ENCODE peak calls at places on chromosomes 3 and 15, in seven cellular contexts. P, H, S, C, Q, G and N are unnamed samples.

GRCh38 chr3:108283006-108283405 is 13.3 kb upstream of the HHLA2 start:
- DNase-seq in H (no peak), P (no peak), C (peak), G (peak), Q (no peak), S (no peak), N (no peak)

GRCh38 chr3:119643094-119643493 is 17.3 kb downstream of the POPDC2 start:
- DNase-seq in G (no peak), Q (no peak), H (no peak), S (no peak), C (no peak), P (no peak), N (peak)

GRCh38 chr15:93068581-93069199 is 20.3 kb downstream of the RGMA start:
- DNase-seq in C (no peak), H (no peak), P (no peak), Q (no peak), G (no peak), S (no peak), N (no peak)

GRCh38 chr3:170731281-170731680 is 138.7 kb downstream of the RPL22L1 start:
- DNase-seq in P (no peak), C (no peak), H (no peak), Q (no peak), G (no peak), S (no peak), N (no peak)

GRCh38 chr15:101276501-101277037 is 716 bp downstream of the SELENOS start:
- DNase-seq in P (peak), H (no peak), Q (no peak), G (peak), C (no peak), S (peak), N (peak)

GRCh38 chr3:49716169-49716568 is 3.3 kb downstream of the AMIGO3 start:
- DNase-seq in S (no peak), Q (no peak), C (no peak), P (no peak), G (no peak), H (no peak), N (no peak)

GRCh38 chr3:147447224-147447623 is 38.1 kb downstream of the ZIC1 start:
- DNase-seq in G (no peak), H (no peak), C (no peak), Q (no peak), S (no peak), P (no peak), N (no peak)

GRCh38 chr3:105791134-105791533 is 77.7 kb downstream of the CBLB start:
- DNase-seq in P (no peak), G (peak), H (no peak), C (no peak), Q (no peak), S (no peak), N (no peak)

GRCh38 chr3:192571197-192571791 is 156.0 kb downstream of the FGF12 start:
- DNase-seq in S (no peak), C (no peak), Q (peak), G (peak), P (peak), H (no peak), N (peak)

GRCh38 chr3:73547427-73548036 is 77.2 kb downstream of the PDZRN3 start:
- DNase-seq in C (no peak), G (peak), P (no peak), H (no peak), Q (no peak), S (peak), N (no peak)

GRCh38 chr3:126355777-126356372 is 1.3 kb downstream of the KLF15 start:
- DNase-seq in C (no peak), S (peak), G (peak), H (peak), Q (no peak), P (no peak), N (no peak)

GRCh38 chr15:60004846-60005351 is 788 bp downstream of the FOXB1 start:
- DNase-seq in H (no peak), Q (no peak), G (no peak), S (peak), P (no peak), C (no peak), N (no peak)

GRCh38 chr3:196941846-196942225 is 492 bp downstream of the NCBP2 start:
- DNase-seq in Q (peak), S (peak), C (no peak), G (peak), H (no peak), P (no peak), N (peak)

GRCh38 chr3:158731938-158732855 is at the start of gene RARRES1:
- DNase-seq in Q (peak), G (no peak), S (peak), H (no peak), C (peak), P (peak), N (no peak)

GRCh38 chr15:43190178-43190577 is 5.0 kb downstream of the CCNDBP1 start:
- DNase-seq in G (peak), Q (no peak), H (no peak), P (no peak), S (no peak), C (no peak), N (no peak)

GRCh38 chr3:95725770-95726169 is 1088.6 kb upstream of the EPHA6 start:
- DNase-seq in Q (no peak), C (no peak), P (no peak), H (no peak), S (no peak), G (no peak), N (no peak)

GRCh38 chr15:80217327-80217900 is 34.6 kb downstream of the CTXND1 start:
- DNase-seq in H (no peak), C (no peak), S (no peak), G (no peak), Q (no peak), P (no peak), N (no peak)

GRCh38 chr15:81398910-81399551 is 25.0 kb upstream of the TMC3 start:
- DNase-seq in G (peak), C (no peak), P (peak), Q (no peak), H (no peak), S (no peak), N (peak)

GRCh38 chr15:89003865-89004725 is 84.2 kb upstream of the ABHD2 start:
- DNase-seq in Q (peak), H (peak), G (peak), C (no peak), P (no peak), S (peak), N (no peak)

GRCh38 chr15:68113273-68113672 is 59.2 kb downstream of the PIAS1 start:
- DNase-seq in H (peak), G (peak), Q (no peak), S (no peak), P (no peak), C (no peak), N (no peak)

GRCh38 chr15:77186518-77187095 is 115.7 kb upstream of the TSPAN3 start:
- DNase-seq in Q (no peak), G (peak), S (peak), P (no peak), H (no peak), C (no peak), N (peak)

GRCh38 chr3:113277886-113278598 is 66.7 kb downstream of the BOC start:
- DNase-seq in H (no peak), Q (no peak), P (no peak), C (no peak), S (peak), G (no peak), N (peak)

GRCh38 chr3:31476209-31476608 is 56.5 kb upstream of the STT3B start:
- DNase-seq in S (no peak), C (no peak), G (no peak), P (peak), Q (no peak), H (no peak), N (no peak)

GRCh38 chr3:41024031-41024836 is 175.1 kb upstream of the CTNNB1 start:
- DNase-seq in Q (no peak), P (no peak), H (no peak), G (no peak), C (no peak), S (no peak), N (no peak)

GRCh38 chr3:94070341-94070911 is 7.6 kb downstream of the NSUN3 start:
- DNase-seq in H (no peak), G (no peak), Q (no peak), S (no peak), C (peak), P (peak), N (no peak)

GRCh38 chr15:45849136-45849535 is 214.3 kb downstream of the SQOR start:
- DNase-seq in P (no peak), H (no peak), S (no peak), G (no peak), C (no peak), Q (no peak), N (no peak)

GRCh38 chr3:9222049-9222448 is 27.4 kb downstream of the SRGAP3 start:
- DNase-seq in G (no peak), C (no peak), Q (no peak), P (no peak), H (no peak), S (no peak), N (no peak)

GRCh38 chr3:117404756-117405155 is 695.2 kb downstream of the TUSC7 start:
- DNase-seq in C (no peak), G (no peak), Q (no peak), H (no peak), S (no peak), P (no peak), N (no peak)

GRCh38 chr3:130276203-130276803 is 69.2 kb upstream of the COL6A5 start:
- DNase-seq in H (peak), Q (peak), C (peak), G (peak), P (peak), S (peak), N (peak)

GRCh38 chr3:134322286-134322685 is 52.0 kb downstream of the AMOTL2 start:
- DNase-seq in S (no peak), G (no peak), Q (no peak), P (no peak), C (peak), H (no peak), N (no peak)

GRCh38 chr15:52236015-52236414 is 44.8 kb upstream of the GNB5 start:
- DNase-seq in Q (no peak), H (no peak), S (no peak), C (no peak), P (no peak), G (no peak), N (no peak)

GRCh38 chr15:81163961-81164800 is 30.1 kb downstream of the CFAP161 start:
- DNase-seq in P (peak), Q (no peak), H (no peak), S (no peak), G (peak), C (no peak), N (no peak)

GRCh38 chr3:134874737-134875413 is 79.8 kb downstream of the EPHB1 start:
- DNase-seq in C (no peak), Q (no peak), G (peak), S (no peak), P (no peak), H (peak), N (no peak)

GRCh38 chr3:172522871-172523818 is at the start of gene TNFSF10:
- DNase-seq in Q (no peak), H (peak), P (peak), S (peak), G (peak), C (peak), N (peak)

GRCh38 chr3:100268156-100268555 is 7.4 kb downstream of the TBC1D23 start:
- DNase-seq in C (no peak), H (no peak), G (no peak), Q (no peak), S (no peak), P (no peak), N (no peak)

GRCh38 chr3:51759203-51759602 is 19.8 kb downstream of the IQCF6 start:
- DNase-seq in S (no peak), C (no peak), G (no peak), P (no peak), H (no peak), Q (no peak), N (no peak)

GRCh38 chr3:65593780-65594752 is 444.7 kb downstream of the MAGI1 start:
- DNase-seq in H (no peak), G (no peak), Q (no peak), S (no peak), C (peak), P (no peak), N (peak)

GRCh38 chr15:53588773-53589172 is 170.7 kb downstream of the WDR72 start:
- DNase-seq in P (peak), H (no peak), Q (peak), C (no peak), G (peak), S (no peak), N (peak)

GRCh38 chr3:14428087-14429067 is 26.0 kb downstream of the SLC6A6 start:
- DNase-seq in C (no peak), P (no peak), Q (no peak), G (no peak), H (no peak), S (no peak), N (no peak)

GRCh38 chr15:84749111-84749991 is 959 bp downstream of the ZNF592 start:
- DNase-seq in S (peak), C (no peak), P (peak), G (peak), Q (no peak), H (peak), N (peak)

GRCh38 chr3:185658504-185658912 is 72.4 kb downstream of the SENP2 start:
- DNase-seq in H (peak), C (peak), S (no peak), G (peak), P (peak), Q (peak), N (peak)

GRCh38 chr3:185657211-185657610 is 71.1 kb downstream of the SENP2 start:
- DNase-seq in P (no peak), C (no peak), Q (no peak), S (no peak), G (no peak), H (no peak), N (no peak)

GRCh38 chr3:185658943-185659342 is 72.8 kb downstream of the SENP2 start:
- DNase-seq in S (no peak), H (no peak), Q (no peak), C (no peak), P (no peak), G (no peak), N (no peak)

GRCh38 chr3:185656321-185656840 is 70.3 kb downstream of the SENP2 start:
- DNase-seq in S (no peak), H (no peak), P (peak), Q (no peak), G (peak), C (no peak), N (peak)

GRCh38 chr3:185657691-185658503 is 71.8 kb downstream of the SENP2 start:
- DNase-seq in C (no peak), Q (no peak), P (no peak), G (no peak), H (no peak), S (no peak), N (no peak)
- H3K27ac ChIP-seq in C (peak), Q (peak), P (peak), G (peak), H (no peak), S (no peak), N (peak)

DNA sequence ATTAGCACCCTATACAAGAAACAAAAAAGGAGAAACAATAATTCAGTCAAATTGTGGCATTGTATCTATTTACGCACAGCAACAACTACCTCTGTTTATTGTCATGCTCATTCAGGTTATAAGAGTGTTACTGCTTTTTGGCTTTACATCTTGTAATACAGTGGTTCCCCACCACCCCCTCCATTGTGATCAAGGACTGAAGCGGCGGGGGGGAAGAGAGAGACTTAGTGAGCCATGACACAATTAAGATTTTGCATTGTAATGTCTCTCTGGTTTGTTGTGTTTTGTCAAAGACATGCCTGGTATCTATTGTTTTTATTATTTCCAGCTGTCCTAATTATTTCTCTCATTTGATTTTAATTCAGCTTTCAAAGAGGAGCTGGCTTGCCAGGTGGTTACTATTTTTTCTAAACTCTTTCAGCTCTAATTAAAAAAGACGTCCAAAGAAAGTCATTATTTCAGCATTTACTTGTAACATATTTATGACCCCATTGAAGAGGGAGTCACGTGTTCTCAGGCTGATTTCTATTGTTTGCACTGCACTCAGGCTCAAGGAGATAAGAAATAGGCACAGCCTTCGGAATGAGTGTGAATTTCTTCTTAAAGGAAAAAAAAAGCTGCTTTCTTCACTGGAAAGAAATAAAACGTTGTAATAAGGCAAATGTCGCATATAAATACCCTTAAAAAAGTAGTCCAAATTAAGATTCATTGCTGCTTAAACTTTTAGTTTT is 234.4 kb upstream of the TBL1XR1 start:
- DNase-seq in S (peak), P (no peak), C (no peak), H (no peak), Q (no peak), G (no peak), N (no peak)
- H3K4me2 ChIP-seq in S (peak), P (no peak), C (no peak), H (no peak), Q (peak), G (no peak), N (no peak)

DNA sequence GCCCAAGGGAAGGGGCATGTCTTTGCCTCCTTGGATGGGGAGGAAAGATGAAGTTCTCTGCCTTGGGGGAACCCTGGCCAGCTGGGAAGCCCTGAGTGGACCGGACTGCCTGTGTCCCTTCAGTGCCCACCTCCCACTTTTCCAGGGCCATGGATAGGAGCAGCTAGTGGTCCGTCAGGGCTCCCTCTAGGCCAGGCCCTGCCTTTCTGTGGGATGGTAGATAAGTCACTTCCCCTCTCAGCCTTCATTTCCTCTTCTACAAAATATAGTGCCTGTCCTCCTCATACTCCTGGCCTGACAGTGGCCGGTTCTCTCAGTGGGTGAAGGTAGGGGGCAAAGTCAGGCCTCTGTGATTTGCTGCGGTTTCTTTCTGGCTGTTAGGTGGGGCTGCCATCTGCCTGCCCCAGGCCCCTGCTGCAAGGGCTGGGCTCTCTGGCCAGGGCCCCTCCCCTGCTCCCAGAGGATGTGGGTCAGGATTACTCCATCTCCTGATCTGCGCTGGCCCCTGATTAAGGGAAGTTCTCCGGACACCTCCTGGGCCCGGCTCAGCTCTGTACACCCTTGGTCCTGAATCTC is 1.4 kb downstream of the PLEKHO2 start:
- DNase-seq in Q (no peak), G (no peak), H (no peak), C (no peak), P (no peak), S (no peak), N (peak)
- H3K27ac ChIP-seq in Q (peak), G (no peak), H (no peak), C (no peak), P (no peak), S (no peak), N (no peak)

GRCh38 chr3:76702676-76703075 is 337.2 kb upstream of the ROBO2 start:
- DNase-seq in C (no peak), S (peak), P (no peak), G (no peak), H (no peak), Q (no peak), N (no peak)

GRCh38 chr3:76698136-76698535 is 341.8 kb upstream of the ROBO2 start:
- DNase-seq in S (no peak), C (no peak), H (no peak), G (no peak), Q (no peak), P (no peak), N (no peak)

GRCh38 chr3:76699846-76700245 is 340.1 kb upstream of the ROBO2 start:
- DNase-seq in P (no peak), C (no peak), G (no peak), S (peak), H (no peak), Q (no peak), N (no peak)

GRCh38 chr3:76700323-76700722 is 339.6 kb upstream of the ROBO2 start:
- DNase-seq in H (no peak), C (no peak), P (no peak), G (no peak), Q (no peak), S (no peak), N (no peak)
- H3K4me2 ChIP-seq in H (no peak), C (no peak), P (no peak), G (no peak), Q (no peak), S (no peak), N (no peak)

GRCh38 chr3:17087509-17087908 is 202.8 kb downstream of the PLCL2 start:
- DNase-seq in H (no peak), G (no peak), S (no peak), C (no peak), P (no peak), Q (no peak), N (no peak)

GRCh38 chr3:17090271-17090992 is 205.7 kb downstream of the PLCL2 start:
- DNase-seq in C (no peak), Q (no peak), P (no peak), S (no peak), G (no peak), H (no peak), N (no peak)

GRCh38 chr3:17088017-17088416 is 203.3 kb downstream of the PLCL2 start:
- DNase-seq in G (no peak), Q (no peak), C (no peak), P (no peak), S (peak), H (no peak), N (no peak)

GRCh38 chr3:17089314-17089700 is 204.6 kb downstream of the PLCL2 start:
- DNase-seq in P (no peak), S (no peak), C (no peak), Q (no peak), H (no peak), G (no peak), N (no peak)

DNA sequence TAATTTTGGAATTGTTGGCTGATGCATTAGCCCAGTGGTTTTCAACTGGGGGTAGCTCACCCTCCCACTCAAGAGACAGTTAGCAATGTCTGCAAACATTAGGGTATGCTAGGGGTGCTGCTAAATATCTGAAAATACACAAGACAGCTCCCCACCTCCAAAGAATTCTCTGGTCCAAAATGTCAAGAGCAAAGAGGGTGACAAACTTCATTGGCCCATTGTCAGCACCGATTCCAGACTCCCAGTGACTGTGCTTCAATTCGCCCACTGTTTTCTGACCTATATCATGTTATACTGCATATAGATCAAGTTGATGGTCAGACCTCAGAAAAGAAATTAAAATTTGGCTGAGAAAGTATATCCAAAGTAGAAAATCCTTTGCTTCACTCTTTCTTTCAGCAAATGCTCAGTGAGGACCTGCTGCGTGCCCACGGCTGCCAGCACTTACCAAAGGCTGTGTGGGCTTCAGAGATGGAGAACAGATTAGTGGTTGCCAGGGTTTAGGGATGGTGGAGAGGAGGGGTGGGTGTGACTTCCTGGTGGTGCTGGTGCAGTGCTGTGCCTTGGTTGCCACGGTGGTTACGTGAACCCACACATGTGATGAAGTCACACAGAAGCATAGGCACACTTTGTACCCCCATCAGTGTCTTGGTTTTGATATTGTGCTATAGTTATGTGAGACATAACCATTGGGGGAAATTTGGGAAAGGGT is 204.0 kb downstream of the PLCL2 start:
- DNase-seq in G (no peak), P (no peak), H (no peak), S (no peak), C (no peak), Q (no peak), N (no peak)
- H3K27ac ChIP-seq in G (no peak), P (no peak), H (no peak), S (no peak), C (no peak), Q (no peak), N (no peak)